ENCODE peak calls at places on chromosomes 4 and X, in ten cellular contexts. M is uterus, H is Peyer's patch, V is kidney, Z is heart left ventricle, Y is AG10803, A is A549, C is lower leg skin, E is keratinocyte, F is cardiac fibroblast. P is an unnamed sample.

GRCh38 chr4:15996773-15997172 is 33.8 kb upstream of the FGFBP2 start:
- DNase-seq in E (no peak), Y (no peak), H (no peak), A (no peak), F (no peak), C (no peak), Z (no peak), M (no peak), V (no peak), P (no peak)

GRCh38 chrX:32530802-32531403 is 680.4 kb downstream of the DMD start:
- DNase-seq in H (no peak), V (no peak), A (peak; percentile 38), Y (peak; percentile 14), C (no peak), E (no peak), F (peak; percentile 54), M (peak; percentile 19), Z (no peak), P (peak; percentile 28)

GRCh38 chr4:42573249-42573648 is 83.7 kb downstream of the ATP8A1 start:
- DNase-seq in V (no peak), Z (no peak), Y (no peak), A (no peak), C (no peak), M (no peak), H (no peak), E (no peak), F (no peak), P (no peak)

GRCh38 chr4:118264096-118264495 is 88.7 kb downstream of the PRSS12 start:
- DNase-seq in F (no peak), Z (no peak), H (no peak), M (no peak), E (no peak), C (no peak), Y (no peak), V (no peak), A (no peak), P (no peak)

GRCh38 chrX:37608156-37608555 is 36.7 kb downstream of the LANCL3 start:
- DNase-seq in Z (no peak), V (no peak), F (no peak), C (no peak), A (no peak), H (no peak), M (no peak), E (no peak), Y (no peak), P (no peak)

GRCh38 chrX:39310925-39311324 is 509.7 kb downstream of the MID1IP1 start:
- DNase-seq in M (no peak), C (peak; percentile 31), H (no peak), A (no peak), V (no peak), E (no peak), Z (no peak), Y (no peak), F (no peak), P (no peak)

GRCh38 chr4:37827030-37827705 is 682 bp downstream of the PGM2 start:
- DNase-seq in V (no peak), F (peak; percentile 49), M (peak; percentile 24), A (no peak), Y (no peak), H (peak; percentile 21), E (no peak), Z (no peak), C (peak; percentile 88), P (peak; percentile 59)

GRCh38 chrX:96591418-96591817 is 93.2 kb upstream of the DIAPH2 start:
- DNase-seq in M (no peak), V (no peak), Y (peak; percentile 14), Z (no peak), C (no peak), A (no peak), H (no peak), F (peak; percentile 10), E (no peak), P (no peak)

GRCh38 chr4:124641715-124642380 is 70.7 kb downstream of the ANKRD50 start:
- DNase-seq in Y (peak; percentile 77), C (no peak), Z (no peak), A (peak; percentile 73), M (no peak), V (no peak), H (no peak), F (peak; percentile 66), E (peak; percentile 33), P (peak; percentile 46)

GRCh38 chr4:86894465-86894864 is 2.2 kb upstream of the C4orf36 start:
- DNase-seq in E (no peak), F (peak; percentile 28), V (no peak), H (no peak), A (peak; percentile 29), Z (no peak), C (no peak), Y (peak; percentile 20), M (no peak), P (no peak)

GRCh38 chr4:67475155-67475554 is 70.1 kb downstream of the CENPC start:
- DNase-seq in A (no peak), V (no peak), F (peak; percentile 12), C (no peak), Z (no peak), Y (no peak), E (no peak), M (no peak), H (no peak), P (no peak)

GRCh38 chrX:80879143-80879542 is 69.5 kb upstream of the BRWD3 start:
- DNase-seq in Z (no peak), Y (no peak), E (no peak), M (no peak), V (no peak), F (peak; percentile 0), C (no peak), A (no peak), H (no peak), P (no peak)

GRCh38 chrX:71292669-71293379 is 8.7 kb upstream of the ITGB1BP2 start:
- DNase-seq in E (no peak), A (no peak), C (no peak), V (no peak), Z (no peak), M (no peak), H (no peak), Y (peak; percentile 40), F (no peak), P (peak; percentile 23)

GRCh38 chrX:63656871-63657580 is 128.0 kb downstream of the ARHGEF9 start:
- DNase-seq in V (no peak), M (no peak), E (no peak), Y (peak; percentile 71), C (no peak), F (peak; percentile 70), Z (no peak), A (no peak), H (no peak), P (peak; percentile 38)

GRCh38 chr4:171714791-171715454 is 98.3 kb upstream of the GALNTL6 start:
- DNase-seq in E (no peak), C (no peak), Z (no peak), A (no peak), Y (no peak), V (peak; percentile 51), F (no peak), H (no peak), M (no peak), P (no peak)

GRCh38 chr4:57553695-57554094 is 443.5 kb upstream of the IGFBP7 start:
- DNase-seq in C (no peak), Y (no peak), V (no peak), A (no peak), M (no peak), E (no peak), F (no peak), H (no peak), Z (no peak), P (no peak)

GRCh38 chr4:22237155-22237751 is 278.6 kb downstream of the ADGRA3 start:
- DNase-seq in V (peak; percentile 69), Y (no peak), F (no peak), E (no peak), A (peak; percentile 13), H (no peak), Z (no peak), C (no peak), M (peak; percentile 12), P (no peak)

GRCh38 chrX:10017866-10018265 is 50.7 kb downstream of the CLDN34 start:
- DNase-seq in F (peak; percentile 69), Z (no peak), E (peak; percentile 11), Y (peak; percentile 77), C (peak; percentile 2), H (no peak), V (no peak), A (peak; percentile 72), M (no peak), P (peak; percentile 81)

GRCh38 chrX:151153086-151153485 is 23.3 kb upstream of the GPR50 start:
- DNase-seq in C (no peak), E (peak; percentile 28), F (peak; percentile 3), V (no peak), A (peak; percentile 25), H (no peak), Y (peak; percentile 12), Z (no peak), M (no peak), P (peak; percentile 16)
- TF ChIP-seq CTCF in C (no peak), E (peak; percentile 53), F (peak; percentile 2), V (no peak), A (peak; percentile 22), H (no peak), Y (peak; percentile 17), Z (no peak), M (no peak), P (peak; percentile 28)

DNA sequence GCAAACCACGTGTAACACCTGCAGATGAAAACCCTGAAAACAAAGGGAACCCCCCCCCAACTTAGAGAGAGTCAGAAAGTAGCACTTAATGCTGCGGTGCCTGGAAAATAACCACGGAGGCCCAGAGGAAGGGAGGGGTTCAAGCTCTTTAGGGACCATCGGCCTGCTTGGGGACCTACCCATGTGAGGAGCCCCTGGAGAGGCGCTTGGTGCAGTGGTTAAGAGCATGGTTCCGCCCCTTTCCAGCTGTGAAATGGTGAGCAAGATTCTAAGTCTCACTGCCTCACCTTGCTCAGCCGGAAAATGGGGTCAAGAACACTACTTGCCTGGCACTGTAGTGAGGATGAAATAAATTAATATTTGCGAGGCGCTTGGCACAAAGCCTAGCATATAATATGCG is 13.8 kb downstream of the SLC25A5 start:
- DNase-seq in F (no peak), A (no peak), Y (no peak), V (no peak), E (no peak), C (peak; percentile 67), M (no peak), Z (no peak), H (no peak), P (no peak)
- H3K4me3 ChIP-seq in F (peak overlapping the region; percentile 40), A (peak overlapping the region; percentile 31), Y (peak overlapping the region; percentile 53), V (peak overlapping the region; percentile 47), E (no peak overlapping the region), C (no peak overlapping the region), M (peak overlapping the region; percentile 23), Z (peak overlapping the region; percentile 57), H (peak overlapping the region; percentile 22), P (peak overlapping the region; percentile 44)

GRCh38 chr4:7554885-7555284 is 120.2 kb upstream of the PSAPL1 start:
- DNase-seq in C (no peak), M (no peak), Z (no peak), A (no peak), E (no peak), Y (no peak), V (no peak), F (no peak), H (no peak), P (no peak)
- TF ChIP-seq CTCF in C (no peak), M (no peak), Z (no peak), A (no peak), E (no peak), Y (no peak), V (no peak), F (no peak), H (no peak), P (no peak)

DNA sequence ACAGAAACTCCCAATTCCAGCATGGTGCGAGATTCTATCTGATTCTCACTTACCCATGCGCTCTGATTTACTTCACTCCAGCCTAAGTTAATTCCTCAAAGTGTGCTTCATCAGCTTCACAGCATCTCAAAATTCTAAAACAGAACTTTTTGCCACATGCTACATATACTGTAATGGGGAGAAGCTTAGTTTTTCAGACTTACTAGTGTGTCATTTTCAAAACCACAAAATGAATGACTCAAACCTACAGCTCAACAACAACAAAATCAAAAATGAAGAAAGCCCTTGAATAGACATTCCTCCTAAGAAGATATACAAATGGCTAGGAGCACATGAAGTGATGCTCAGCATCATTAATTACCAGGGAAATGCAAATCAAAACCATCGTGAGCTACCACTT is 14.9 kb downstream of the IRF2 start:
- DNase-seq in H (no peak), Z (no peak), Y (peak; percentile 71), M (no peak), E (no peak), A (no peak), F (peak; percentile 20), V (no peak), C (no peak), P (peak; percentile 36)
- H3K4me3 ChIP-seq in H (no peak overlapping the region), Z (no peak overlapping the region), Y (no peak overlapping the region), M (no peak overlapping the region), E (no peak overlapping the region), A (no peak overlapping the region), F (no peak overlapping the region), V (no peak overlapping the region), C (no peak overlapping the region), P (no peak overlapping the region)

P was measured in fibroblast of villous mesenchyme.